ENCODE peak calls at places on chromosomes 16 and 17, in five cellular contexts. D is lower leg skin, Q is kidney, Z is A549, V is brain microvascular endothelial cell. E is an unnamed sample.

GRCh38 chr16:29708917-29709600 is 30.1 kb downstream of the QPRT start:
- DNase-seq in Q (peak; percentile 12), D (no peak), Z (no peak), V (no peak), E (no peak)

GRCh38 chr17:79837888-79838540 is 1.2 kb downstream of the CBX4 start:
- DNase-seq in Z (no peak), D (no peak), V (no peak), Q (no peak), E (no peak)

GRCh38 chr16:20181386-20181785 is 107.7 kb upstream of the GPR139 start:
- DNase-seq in Q (no peak), V (no peak), D (no peak), Z (no peak), E (no peak)

GRCh38 chr17:59845595-59846390 is 47.0 kb downstream of the TUBD1 start:
- DNase-seq in V (peak; percentile 75), D (peak; percentile 77), Q (peak; percentile 46), Z (peak; percentile 72), E (peak; percentile 90)

GRCh38 chr17:15087946-15088345 is 177.2 kb downstream of the PMP22 start:
- DNase-seq in D (no peak), V (no peak), Q (no peak), Z (no peak), E (no peak)

GRCh38 chr16:77919761-77920415 is 102.5 kb upstream of the CLEC3A start:
- DNase-seq in Q (no peak), V (no peak), D (no peak), Z (no peak), E (no peak)

GRCh38 chr16:22213801-22214200 is 7.7 kb downstream of the EEF2K start:
- DNase-seq in V (no peak), Q (no peak), Z (no peak), D (no peak), E (no peak)

GRCh38 chr16:2717360-2718263 is 2.4 kb downstream of the PRSS27 start:
- DNase-seq in D (no peak), Z (no peak), V (no peak), Q (peak; percentile 60), E (no peak)

GRCh38 chr16:31129568-31130335 is 5.8 kb downstream of the PRSS8 start:
- DNase-seq in Q (peak; percentile 89), D (peak; percentile 88), V (no peak), Z (no peak), E (no peak)

GRCh38 chr17:71232801-71233559 is 887.8 kb upstream of the SOX9 start:
- DNase-seq in V (no peak), Q (no peak), Z (no peak), D (no peak), E (no peak)

GRCh38 chr17:79919164-79919585 is 79.9 kb upstream of the CBX4 start:
- DNase-seq in V (no peak), D (peak; percentile 93), Z (peak; percentile 81), Q (peak; percentile 97), E (no peak)

GRCh38 chr17:66371561-66371960 is 69.1 kb downstream of the PRKCA start:
- DNase-seq in Z (no peak), Q (no peak), V (no peak), D (no peak), E (peak; percentile 18)

GRCh38 chr17:60577147-60577925 is 22.7 kb upstream of the PPM1D start:
- DNase-seq in D (peak; percentile 52), Q (no peak), Z (no peak), V (peak; percentile 42), E (peak; percentile 84)

GRCh38 chr16:80299416-80299815 is 241.4 kb upstream of the DYNLRB2 start:
- DNase-seq in V (peak; percentile 21), D (no peak), Q (no peak), Z (no peak), E (no peak)

GRCh38 chr16:28990375-28991040 is 5.7 kb downstream of the LAT start:
- DNase-seq in Q (no peak), V (no peak), Z (no peak), D (no peak), E (no peak)

GRCh38 chr16:64969221-64969620 is 152.6 kb downstream of the CDH11 start:
- DNase-seq in Z (no peak), Q (no peak), V (peak; percentile 64), D (no peak), E (peak; percentile 39)

GRCh38 chr16:11672206-11673090 is 4.2 kb downstream of the SNN start:
- DNase-seq in V (no peak), Z (no peak), Q (peak; percentile 74), D (no peak), E (no peak)

GRCh38 chr16:85782476-85782875 is 16.9 kb downstream of the EMC8 start:
- DNase-seq in Q (peak; percentile 12), Z (no peak), V (no peak), D (no peak), E (no peak)

GRCh38 chr17:82201498-82201910 is 11.1 kb downstream of the CCDC57 start:
- DNase-seq in V (no peak), Q (no peak), Z (no peak), D (no peak), E (no peak)

GRCh38 chr17:13194887-13195286 is 177.1 kb upstream of the ELAC2 start:
- DNase-seq in Z (no peak), D (no peak), V (no peak), Q (no peak), E (no peak)

GRCh38 chr17:59601130-59601529 is 18.6 kb upstream of the CLTC start:
- DNase-seq in Z (no peak), Q (no peak), D (no peak), V (no peak), E (no peak)

GRCh38 chr16:81280393-81280792 is 34.4 kb upstream of the GAN start:
- DNase-seq in Q (no peak), Z (no peak), V (peak; percentile 1), D (no peak), E (peak; percentile 56)

GRCh38 chr17:49588312-49588711 is 12.6 kb downstream of the NXPH3 start:
- DNase-seq in Q (no peak), D (no peak), Z (no peak), V (no peak), E (no peak)

GRCh38 chr16:66596986-66597848 is 7.3 kb upstream of the CMTM3 start:
- DNase-seq in V (no peak), Z (no peak), Q (no peak), D (no peak), E (no peak)

GRCh38 chr17:379531-380200 is 27.1 kb upstream of the RPH3AL start:
- DNase-seq in Z (no peak), Q (no peak), V (no peak), D (peak; percentile 72), E (no peak)

GRCh38 chr16:77836801-77837200 is 48.4 kb downstream of the VAT1L start:
- DNase-seq in Z (no peak), D (no peak), V (no peak), Q (no peak), E (no peak)

GRCh38 chr16:87918314-87918713 is 18.0 kb downstream of the CA5A start:
- DNase-seq in Q (no peak), D (peak; percentile 92), Z (no peak), V (no peak), E (peak; percentile 8)

GRCh38 chr17:80477647-80478478 is 1.5 kb upstream of the NPTX1 start:
- DNase-seq in Q (no peak), Z (peak; percentile 75), D (no peak), V (peak; percentile 48), E (peak; percentile 52)

GRCh38 chr16:73216932-73217331 is 169.0 kb upstream of the ZFHX3 start:
- DNase-seq in V (no peak), D (no peak), Z (no peak), Q (no peak), E (no peak)

GRCh38 chr16:84156342-84156784 is 11.3 kb downstream of the DNAAF1 start:
- DNase-seq in V (no peak), Z (no peak), D (peak; percentile 60), Q (no peak), E (no peak)

GRCh38 chr16:65769055-65769465 is 597.4 kb upstream of the CDH5 start:
- DNase-seq in V (peak; percentile 49), Z (no peak), D (no peak), Q (no peak), E (no peak)

GRCh38 chr16:76579277-76579676 is 302.1 kb downstream of the CNTNAP4 start:
- DNase-seq in Z (no peak), Q (no peak), D (no peak), V (no peak), E (no peak)

GRCh38 chr17:76485569-76485968 is 15.7 kb downstream of the RHBDF2 start:
- DNase-seq in V (no peak), Q (no peak), Z (no peak), D (no peak), E (no peak)

GRCh38 chr16:56657555-56658430 is at the start of gene MT1F:
- DNase-seq in D (peak; percentile 97), V (peak; percentile 22), Z (peak; percentile 75), Q (peak; percentile 97), E (peak; percentile 24)
- TF ChIP-seq CTCF in D (no peak), V (no peak), Z (no peak), Q (no peak), E (no peak)

GRCh38 chr16:89471225-89471624 is 19.1 kb downstream of the ANKRD11 start:
- DNase-seq in Q (no peak), D (no peak), V (peak; percentile 58), Z (no peak), E (peak; percentile 77)
- H3K4me3 ChIP-seq in Q (no peak overlapping the region), D (no peak overlapping the region), V (no peak overlapping the region), Z (no peak overlapping the region), E (no peak overlapping the region)

GRCh38 chr16:51039638-51040331 is 111.3 kb downstream of the SALL1 start:
- DNase-seq in Z (no peak), D (no peak), V (no peak), Q (no peak), E (no peak)
- TF ChIP-seq CTCF in Z (no peak), D (no peak), V (no peak), Q (no peak), E (no peak)

GRCh38 chr16:4987250-4987579 is 29.1 kb downstream of the SEC14L5 start:
- DNase-seq in Z (no peak), D (no peak), V (no peak), Q (no peak), E (no peak)

GRCh38 chr16:4990415-4990814 is 32.3 kb downstream of the SEC14L5 start:
- DNase-seq in V (no peak), D (no peak), Z (no peak), Q (peak; percentile 15), E (no peak)

GRCh38 chr16:4989391-4990006 is 31.4 kb downstream of the SEC14L5 start:
- DNase-seq in Q (peak; percentile 10), Z (no peak), D (no peak), V (no peak), E (no peak)

GRCh38 chr16:4988647-4989046 is 30.5 kb downstream of the SEC14L5 start:
- DNase-seq in D (no peak), Z (no peak), Q (peak; percentile 26), V (no peak), E (no peak)

DNA sequence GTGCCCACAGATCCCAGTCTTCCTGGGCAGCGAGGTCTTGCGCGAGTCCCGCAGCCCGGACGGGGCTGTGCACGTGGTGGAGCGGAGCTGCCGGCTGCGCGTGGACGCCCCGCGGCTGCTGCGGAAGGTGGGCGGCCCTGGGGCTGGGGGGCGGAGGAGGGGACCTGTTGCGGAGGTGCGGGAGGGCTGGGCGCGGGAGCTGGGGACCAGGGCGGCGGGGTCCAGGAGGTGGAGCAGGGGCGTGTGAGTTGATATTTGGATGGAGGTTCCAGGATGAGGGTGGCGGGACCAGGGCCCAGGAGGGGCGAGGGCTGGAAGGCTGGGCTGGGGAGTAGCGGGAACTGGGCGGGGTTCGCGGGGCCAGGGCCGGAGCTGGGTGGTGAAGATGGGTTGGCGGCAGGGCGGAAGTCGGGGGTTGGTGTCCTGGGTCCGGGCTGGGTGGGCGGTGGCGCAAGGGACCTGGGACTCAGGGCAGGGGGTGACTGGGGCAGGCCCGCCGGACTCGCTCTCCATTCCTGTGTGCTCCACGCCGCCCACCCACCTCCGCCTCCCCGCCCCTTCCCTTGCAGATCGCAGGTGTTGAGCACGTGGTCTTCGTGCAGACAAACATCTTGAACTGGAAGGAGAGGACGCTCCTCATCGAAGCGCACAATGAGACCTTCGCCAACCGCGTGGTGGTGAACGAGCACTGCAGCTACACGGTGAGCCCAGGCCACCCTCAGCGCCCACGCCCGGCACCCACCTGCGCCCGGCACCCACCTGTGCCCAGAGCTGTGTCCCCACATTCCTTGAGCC is 29.6 kb downstream of the SEC14L5 start:
- DNase-seq in D (no peak), Q (peak; percentile 66), V (no peak), Z (peak; percentile 37), E (no peak)
- H3K4me3 ChIP-seq in D (no peak overlapping the region), Q (no peak overlapping the region), V (no peak overlapping the region), Z (peak overlapping the region; percentile 30), E (no peak overlapping the region)